ENCODE peak calls at places on chromosomes 11 and 22, in five cellular contexts. Q is thoracic aorta, J is right lobe of liver, Y is tibial artery, L is ovary. U is an unnamed sample.
A peak's percentile ranks its signal among the peaks of the same experiment; 100 is the strongest.

GRCh38 chr11:67277231-67277961 is 11.1 kb downstream of the GRK2 start:
- DNase-seq in L (peak; percentile 88), J (peak; percentile 88), Q (peak; percentile 56), Y (peak; percentile 95), U (peak; percentile 90)

GRCh38 chr11:102494216-102494615 is 36.3 kb downstream of the MMP7 start:
- DNase-seq in Y (no peak), L (no peak), Q (no peak), J (peak; percentile 51), U (peak; percentile 22)

GRCh38 chr11:64223001-64223651 is 2.9 kb downstream of the TRPT1 start:
- DNase-seq in L (peak; percentile 57), J (peak; percentile 38), Y (no peak), Q (no peak), U (no peak)

GRCh38 chr11:17653606-17654005 is 65.8 kb upstream of the MYOD1 start:
- DNase-seq in Q (no peak), J (no peak), L (no peak), Y (no peak), U (no peak)

GRCh38 chr11:80937831-80938230 is 1497.0 kb upstream of the TENM4 start:
- DNase-seq in L (no peak), Q (no peak), Y (no peak), J (no peak), U (no peak)

GRCh38 chr11:15670520-15671070 is 555.9 kb downstream of the INSC start:
- DNase-seq in J (no peak), L (no peak), Q (no peak), Y (no peak), U (no peak)

GRCh38 chr11:65644837-65645236 is 6.9 kb downstream of the SIPA1 start:
- DNase-seq in L (no peak), Q (no peak), Y (no peak), J (no peak), U (no peak)

GRCh38 chr11:117803896-117804295 is 6.9 kb upstream of the DSCAML1 start:
- DNase-seq in Q (no peak), Y (no peak), L (no peak), J (no peak), U (no peak)

GRCh38 chr11:85718991-85719807 is 33.2 kb upstream of the CCDC89 start:
- DNase-seq in J (no peak), Y (peak; percentile 26), Q (no peak), L (no peak), U (peak; percentile 97)

GRCh38 chr22:26075233-26075632 is 94.0 kb upstream of the SEZ6L start:
- DNase-seq in Y (no peak), Q (no peak), J (no peak), L (no peak), U (no peak)

GRCh38 chr11:79039122-79039521 is 401.7 kb downstream of the TENM4 start:
- DNase-seq in L (no peak), J (no peak), Y (no peak), Q (no peak), U (peak; percentile 62)

GRCh38 chr11:83287631-83288030 is 1.5 kb upstream of the CCDC90B start:
- DNase-seq in J (no peak), L (no peak), Y (no peak), Q (no peak), U (no peak)

GRCh38 chr11:120547871-120548681 is 36.5 kb downstream of the GRIK4 start:
- DNase-seq in Y (peak; percentile 80), J (peak; percentile 93), L (peak; percentile 95), Q (peak; percentile 76), U (peak; percentile 99)

GRCh38 chr11:2777871-2778629 is 78.3 kb upstream of the KCNQ1OT1 start:
- DNase-seq in J (peak; percentile 24), L (peak; percentile 58), Q (no peak), Y (no peak), U (no peak)

GRCh38 chr11:10658621-10659338 is 34.8 kb downstream of the IRAG1 start:
- DNase-seq in Y (no peak), L (no peak), J (no peak), Q (no peak), U (no peak)

DNA sequence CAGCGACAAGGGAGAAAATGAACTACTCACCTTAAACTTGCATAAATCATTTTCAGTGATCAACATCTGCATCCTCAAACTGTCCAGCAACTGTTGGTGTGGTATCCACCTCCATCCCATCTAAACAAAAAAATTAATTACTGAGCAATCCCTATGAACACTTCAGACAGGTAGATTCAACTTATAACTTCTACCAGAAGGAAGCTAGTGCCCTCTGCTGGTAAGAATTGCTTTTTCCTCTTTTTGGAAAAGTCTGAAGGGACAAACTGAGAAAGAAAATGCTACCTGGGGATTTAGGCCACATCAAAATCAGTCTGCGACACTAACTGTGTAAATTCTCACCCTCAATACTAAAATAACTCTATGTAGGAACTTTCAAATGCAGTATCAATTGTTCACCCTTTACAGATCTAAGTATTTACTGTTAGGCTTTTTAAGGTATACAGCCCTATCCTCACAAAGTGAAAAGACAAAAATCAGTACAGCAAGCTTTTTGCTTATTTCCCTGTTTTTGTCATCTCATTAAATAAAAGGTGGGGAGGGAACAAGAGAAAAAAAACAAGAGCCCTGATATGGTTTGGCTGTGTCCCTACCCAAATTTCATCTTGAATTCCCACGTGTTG is 17.9 kb downstream of the CLNS1A start:
- DNase-seq in Q (no peak), L (no peak), J (no peak), Y (no peak), U (peak; percentile 25)
- TF ChIP-seq CTCF in Q (peak; percentile 57), L (peak; percentile 33), J (peak; percentile 58), Y (peak; percentile 55), U (peak; percentile 71)

DNA sequence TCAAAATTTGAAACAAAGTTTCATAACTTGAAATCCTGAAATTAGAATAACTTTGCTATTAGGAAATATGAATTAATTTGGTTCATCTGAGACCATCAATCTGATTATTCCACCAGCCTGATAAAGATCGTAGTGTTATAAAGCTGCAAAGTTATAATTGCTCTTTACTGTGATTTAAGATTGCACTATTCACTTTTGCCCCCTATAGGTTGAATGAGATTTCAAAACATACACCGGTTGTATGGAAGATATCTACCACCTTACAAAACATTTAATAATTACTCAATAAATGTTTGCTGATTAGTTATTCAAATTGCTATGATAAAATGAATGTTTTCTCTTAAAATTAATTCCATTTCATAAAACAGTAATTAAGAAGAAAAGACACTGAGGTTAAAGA is 26.1 kb downstream of the APIP start:
- DNase-seq in Y (no peak), Q (no peak), J (no peak), L (no peak), U (peak; percentile 46)
- TF ChIP-seq CTCF in Y (no peak), Q (no peak), J (peak; percentile 14), L (no peak), U (peak; percentile 6)

GRCh38 chr11:69361466-69361865 is 67.5 kb downstream of the MYEOV start:
- DNase-seq in L (no peak), Y (no peak), Q (no peak), J (no peak), U (no peak)

GRCh38 chr11:69361048-69361447 is 67.1 kb downstream of the MYEOV start:
- DNase-seq in Q (no peak), L (no peak), Y (no peak), J (no peak), U (no peak)

GRCh38 chr11:69359735-69360470 is 65.9 kb downstream of the MYEOV start:
- DNase-seq in L (no peak), J (no peak), Q (no peak), Y (no peak), U (peak; percentile 77)

GRCh38 chr11:69360606-69361005 is 66.7 kb downstream of the MYEOV start:
- DNase-seq in L (no peak), J (no peak), Y (no peak), Q (no peak), U (no peak)

DNA sequence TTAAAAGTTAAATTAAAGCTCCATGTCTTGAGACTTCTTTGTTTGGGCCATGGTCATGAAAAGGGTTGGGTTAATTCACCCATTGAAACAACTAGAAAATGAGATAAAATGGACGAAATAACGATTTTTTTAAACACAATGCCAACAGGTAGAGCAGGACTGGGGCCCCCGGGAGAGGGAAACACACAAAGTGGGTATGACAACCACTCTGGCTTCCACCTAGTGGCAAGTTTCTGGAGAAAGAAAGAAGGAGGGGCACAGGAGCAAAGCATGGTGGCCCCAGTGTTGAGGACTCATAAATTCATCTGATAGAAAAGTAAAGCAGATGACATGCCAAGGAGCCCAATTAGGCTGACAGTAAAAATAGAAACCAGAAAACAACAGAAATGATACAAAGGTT is 68.4 kb downstream of the MYEOV start:
- DNase-seq in Q (no peak), L (no peak), Y (no peak), J (no peak), U (no peak)
- TF ChIP-seq CTCF in Q (no peak), L (no peak), Y (no peak), J (no peak), U (no peak)

GRCh38 chr22:20084547-20085413 is 4.7 kb downstream of the DGCR8 start:
- DNase-seq in Q (no peak), Y (no peak), L (no peak), J (peak; percentile 76), U (no peak)
- TF ChIP-seq CTCF in Q (no peak), Y (no peak), L (no peak), J (peak; percentile 28), U (peak; percentile 25)

DNA sequence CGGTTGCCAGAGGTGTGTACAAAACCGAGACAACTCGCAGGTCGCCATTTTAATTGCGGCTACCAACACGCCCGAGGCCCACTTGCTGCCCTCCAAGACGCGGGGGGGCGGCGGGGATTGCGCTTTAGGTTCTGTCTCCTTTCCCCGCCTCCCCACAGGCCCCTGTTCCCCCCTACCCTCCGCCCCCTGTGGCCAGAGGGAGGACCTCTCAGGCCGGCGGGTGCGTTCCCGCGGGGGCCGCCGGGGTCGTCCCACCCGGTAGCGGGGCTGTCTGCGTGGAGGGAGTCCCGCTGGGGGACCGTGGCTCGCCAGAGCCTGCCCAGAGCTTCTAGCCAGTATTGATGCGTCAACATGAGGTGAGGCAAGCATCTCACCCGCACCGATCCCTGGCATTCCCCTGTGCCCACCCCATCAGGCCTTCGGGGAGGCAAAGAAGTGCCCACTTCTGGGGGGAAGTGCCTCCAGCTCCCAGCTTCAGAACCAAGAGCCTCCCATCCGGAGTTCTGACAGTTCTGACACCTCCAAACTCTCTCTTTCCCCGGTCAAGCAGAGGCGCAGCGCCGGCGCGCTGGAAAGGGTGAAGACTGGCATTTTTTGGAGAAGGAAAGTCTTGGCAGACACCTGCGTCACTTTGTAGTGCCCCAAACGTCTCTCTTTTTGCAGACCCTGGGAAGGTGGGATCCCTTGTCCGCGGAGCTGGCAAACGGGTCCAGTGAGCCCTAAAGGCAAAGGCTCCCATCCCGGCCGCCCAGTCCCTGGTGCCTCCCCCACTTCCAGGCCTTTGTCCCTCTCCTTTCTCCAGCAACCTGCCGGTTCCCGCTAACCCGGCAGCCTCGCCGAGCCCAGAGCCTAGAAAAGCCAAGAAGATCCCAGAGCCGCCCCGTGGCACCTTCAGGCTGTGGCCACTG is 3.1 kb upstream of the PAX6 start:
- DNase-seq in L (no peak), Y (no peak), Q (no peak), J (no peak), U (no peak)
- TF ChIP-seq CTCF in L (no peak), Y (no peak), Q (no peak), J (no peak), U (no peak)

U was measured in foreskin fibroblast.